ENCODE peak calls at places on chromosomes 16 and 17, in six cellular contexts. E is SK-N-SH, L is OCI-LY7, R is nephron progenitor cell, H is WTC11, B is GM10248. C is an unnamed sample.

GRCh38 chr16:88453621-88454314 is 688 bp downstream of the ZFPM1 start:
- DNase-seq in E (peak), L (peak), R (peak), H (no peak), B (no peak), C (no peak)

GRCh38 chr16:79089735-79090284 is 510.7 kb downstream of the MAF start:
- DNase-seq in E (no peak), L (peak), R (no peak), H (no peak), B (no peak), C (no peak)

GRCh38 chr17:79041723-79042420 is 17.9 kb downstream of the C1QTNF1 start:
- DNase-seq in E (no peak), L (no peak), R (no peak), H (no peak), B (no peak), C (no peak)

GRCh38 chr17:32569171-32570080 is 82.6 kb downstream of the CDK5R1 start:
- DNase-seq in E (no peak), L (no peak), R (no peak), H (no peak), B (peak), C (peak)

GRCh38 chr16:2333772-2334379 is 6.7 kb downstream of the ABCA3 start:
- DNase-seq in E (no peak), L (no peak), R (no peak), H (no peak), B (no peak), C (no peak)

GRCh38 chr17:77901476-77901875 is 57.0 kb upstream of the TNRC6C start:
- DNase-seq in E (no peak), L (no peak), R (no peak), H (no peak), B (no peak), C (no peak)

GRCh38 chr17:16945513-16946201 is 26.3 kb downstream of the TNFRSF13B start:
- DNase-seq in E (peak), L (peak), R (no peak), H (peak), B (no peak), C (no peak)

GRCh38 chr16:54504372-54504771 is 217.8 kb upstream of the IRX3 start:
- DNase-seq in E (no peak), L (no peak), R (no peak), H (no peak), B (no peak), C (no peak)

GRCh38 chr16:88747588-88748301 is 37.3 kb downstream of the PIEZO1 start:
- DNase-seq in E (no peak), L (peak), R (no peak), H (peak), B (peak), C (peak)

GRCh38 chr17:34487616-34488015 is 91.8 kb upstream of the TMEM132E start:
- DNase-seq in E (peak), L (no peak), R (peak), H (peak), B (no peak), C (no peak)

GRCh38 chr16:80009971-80010659 is 409.6 kb upstream of the MAF start:
- DNase-seq in E (no peak), L (no peak), R (no peak), H (no peak), B (no peak), C (no peak)

GRCh38 chr16:28984619-28985135 is at the start of gene LAT:
- DNase-seq in E (no peak), L (peak), R (no peak), H (no peak), B (peak), C (no peak)

GRCh38 chr17:78529871-78530670 is 47.1 kb downstream of the DNAH17 start:
- DNase-seq in E (peak), L (no peak), R (no peak), H (no peak), B (no peak), C (no peak)

GRCh38 chr16:28985611-28986041 is 774 bp downstream of the LAT start:
- DNase-seq in E (no peak), L (no peak), R (no peak), H (no peak), B (no peak), C (no peak)

GRCh38 chr16:74950511-74950910 is 34.4 kb downstream of the WDR59 start:
- DNase-seq in E (no peak), L (no peak), R (peak), H (no peak), B (no peak), C (no peak)

GRCh38 chr17:58303981-58304734 is 23.4 kb upstream of the MPO start:
- DNase-seq in E (peak), L (peak), R (peak), H (peak), B (peak), C (peak)

GRCh38 chr16:84709609-84710008 is 9.8 kb downstream of the USP10 start:
- DNase-seq in E (no peak), L (no peak), R (no peak), H (no peak), B (no peak), C (no peak)

GRCh38 chr16:66658143-66658859 is 38.2 kb downstream of the CMTM4 start:
- DNase-seq in E (no peak), L (no peak), R (no peak), H (no peak), B (no peak), C (no peak)

GRCh38 chr17:13415877-13416416 is 185.8 kb downstream of the HS3ST3A1 start:
- DNase-seq in E (peak), L (no peak), R (no peak), H (no peak), B (no peak), C (peak)

GRCh38 chr17:45954914-45955313 is 44.1 kb upstream of the STH start:
- DNase-seq in E (no peak), L (no peak), R (no peak), H (no peak), B (no peak), C (no peak)

GRCh38 chr17:65598711-65599110 is 37.3 kb upstream of the AXIN2 start:
- DNase-seq in E (no peak), L (no peak), R (no peak), H (no peak), B (no peak), C (no peak)

GRCh38 chr16:81500833-81501521 is 56.4 kb downstream of the CMIP start:
- DNase-seq in E (no peak), L (no peak), R (no peak), H (no peak), B (no peak), C (peak)

GRCh38 chr16:54928421-54929089 is 2.1 kb upstream of the IRX5 start:
- DNase-seq in E (peak), L (peak), R (no peak), H (no peak), B (peak), C (no peak)

GRCh38 chr17:8988263-8988662 is 22.8 kb upstream of the PIK3R5 start:
- DNase-seq in E (no peak), L (no peak), R (no peak), H (no peak), B (no peak), C (no peak)

GRCh38 chr16:83068686-83069085 is 441.9 kb downstream of the CDH13 start:
- DNase-seq in E (no peak), L (no peak), R (no peak), H (no peak), B (no peak), C (peak)

GRCh38 chr16:12170103-12171025 is 193.8 kb downstream of the SNX29 start:
- DNase-seq in E (no peak), L (no peak), R (no peak), H (no peak), B (no peak), C (peak)

GRCh38 chr17:68456529-68457167 is 648 bp downstream of the WIPI1 start:
- DNase-seq in E (peak), L (no peak), R (peak), H (peak), B (no peak), C (peak)

GRCh38 chr16:59510008-59510424 is 775.9 kb upstream of the GOT2 start:
- DNase-seq in E (no peak), L (no peak), R (no peak), H (no peak), B (no peak), C (no peak)

GRCh38 chr16:88971371-88972097 is 5.5 kb downstream of the CBFA2T3 start:
- DNase-seq in E (no peak), L (peak), R (no peak), H (no peak), B (peak), C (no peak)

GRCh38 chr17:40059729-40060475 is 2.9 kb upstream of the THRA start:
- DNase-seq in E (no peak), L (no peak), R (no peak), H (no peak), B (no peak), C (no peak)

GRCh38 chr17:82843904-82844640 is 4.2 kb upstream of the ZNF750 start:
- DNase-seq in E (no peak), L (no peak), R (no peak), H (no peak), B (no peak), C (no peak)

GRCh38 chr16:30953511-30954124 is 3.9 kb upstream of the SETD1A start:
- DNase-seq in E (peak), L (peak), R (peak), H (peak), B (peak), C (peak)

GRCh38 chr16:57167951-57168350 is 17.9 kb downstream of the PSME3IP1 start:
- DNase-seq in E (peak), L (peak), R (no peak), H (no peak), B (peak), C (peak)

GRCh38 chr16:70774261-70774660 is 26.7 kb downstream of the VAC14 start:
- DNase-seq in E (no peak), L (no peak), R (no peak), H (no peak), B (no peak), C (no peak)

GRCh38 chr16:58331024-58331707 is 36.3 kb upstream of the PRSS54 start:
- DNase-seq in E (no peak), L (peak), R (peak), H (peak), B (no peak), C (no peak)

GRCh38 chr17:59756236-59756818 is 48.9 kb downstream of the VMP1 start:
- DNase-seq in E (no peak), L (no peak), R (no peak), H (no peak), B (no peak), C (peak)

GRCh38 chr16:26005336-26005735 is 313.6 kb downstream of the HS3ST4 start:
- DNase-seq in E (no peak), L (no peak), R (no peak), H (no peak), B (no peak), C (no peak)

DNA sequence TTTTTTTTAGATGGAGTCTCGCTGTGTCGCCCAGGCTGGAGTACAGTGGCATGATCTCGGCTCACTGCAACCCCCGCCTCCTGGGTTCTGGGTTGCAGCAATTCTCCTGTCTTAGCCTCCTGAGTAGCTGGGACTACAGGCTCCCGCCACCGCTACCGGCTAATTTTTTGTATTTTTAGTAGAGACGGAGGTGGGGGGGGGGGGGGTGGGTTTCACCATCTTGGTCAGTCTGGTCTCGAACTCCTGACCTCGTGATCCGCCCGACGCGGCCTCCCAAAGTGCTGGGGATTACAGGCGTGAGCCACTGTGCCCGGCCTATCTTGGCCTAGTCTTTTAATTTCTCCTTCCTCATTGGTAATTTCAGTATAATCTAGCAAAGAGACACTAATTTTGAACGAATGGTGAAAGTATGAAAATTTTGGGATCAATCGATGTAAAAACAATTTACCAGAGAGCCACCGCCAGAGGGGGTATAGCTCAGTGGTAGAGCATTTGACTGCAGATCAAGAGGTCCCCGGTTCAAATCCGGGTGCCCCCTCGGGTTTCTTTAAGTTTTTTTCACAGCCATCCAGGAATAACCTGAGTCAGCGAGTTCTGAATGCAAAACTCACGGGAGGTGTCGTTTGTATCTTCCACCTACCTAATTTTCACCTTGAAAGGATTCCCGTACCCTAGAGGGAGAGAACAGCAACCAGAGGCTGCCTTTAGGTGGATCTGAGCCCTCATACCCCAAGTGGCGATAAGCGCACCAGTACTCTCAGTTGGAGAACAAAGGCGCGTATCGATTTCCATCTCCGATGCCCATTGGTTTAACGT is 2.5 kb upstream of the LASP1 start:
- DNase-seq in E (no peak), L (peak), R (peak), H (peak), B (no peak), C (peak)
- TF ChIP-seq CTCF in E (peak), L (peak), R (peak), H (no peak), B (no peak), C (no peak)

DNA sequence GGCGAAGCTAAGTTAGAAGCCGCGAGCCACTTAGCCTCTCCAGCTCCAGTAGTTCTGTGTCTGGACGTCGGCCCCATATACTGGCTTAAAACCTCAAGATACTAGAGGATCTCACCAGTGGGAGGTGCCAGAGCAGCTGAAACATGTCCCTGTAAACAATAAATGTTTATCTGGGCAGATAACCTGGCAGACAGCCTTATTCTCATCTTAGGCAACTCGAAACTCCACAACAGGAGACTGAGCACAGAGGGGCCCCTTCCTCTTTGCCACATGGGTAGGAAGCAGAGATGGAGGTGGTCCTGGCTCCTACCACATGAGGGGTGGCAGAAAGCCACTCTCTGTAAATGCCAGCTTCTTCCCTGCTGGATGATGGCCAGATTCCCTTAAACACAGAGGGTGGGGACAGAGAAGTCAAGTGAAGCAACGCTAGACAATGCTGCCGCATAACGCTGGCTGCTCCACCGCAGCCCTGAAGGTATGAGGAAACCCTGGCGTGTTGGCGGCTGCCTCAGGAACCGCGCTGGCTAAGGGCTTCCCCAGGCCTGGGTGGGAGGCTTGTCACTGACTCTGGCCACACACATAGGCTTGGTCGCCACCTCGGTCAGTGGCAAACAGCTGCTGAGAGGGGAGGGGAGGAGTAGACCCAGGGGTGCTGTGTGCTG is 67.9 kb downstream of the HIC1 start:
- DNase-seq in E (peak), L (no peak), R (no peak), H (peak), B (peak), C (peak)
- TF ChIP-seq CTCF in E (no peak), L (no peak), R (no peak), H (no peak), B (no peak), C (peak)

GRCh38 chr17:74785096-74785980 is 9.2 kb upstream of the NAT9 start:
- DNase-seq in E (no peak), L (no peak), R (no peak), H (no peak), B (no peak), C (no peak)
- TF ChIP-seq CTCF in E (no peak), L (peak), R (no peak), H (no peak), B (no peak), C (no peak)

GRCh38 chr17:7393613-7394451 is 493 bp downstream of the PLSCR3 start:
- DNase-seq in E (peak), L (peak), R (peak), H (peak), B (peak), C (no peak)

GRCh38 chr17:7394452-7395191 is at the start of gene PLSCR3:
- DNase-seq in E (peak), L (peak), R (peak), H (peak), B (peak), C (peak)

GRCh38 chr17:7398612-7399011 is 4.3 kb upstream of the PLSCR3 start:
- DNase-seq in E (no peak), L (no peak), R (no peak), H (no peak), B (no peak), C (no peak)

GRCh38 chr17:7392696-7393612 is 1.4 kb downstream of the PLSCR3 start:
- DNase-seq in E (peak), L (no peak), R (no peak), H (peak), B (no peak), C (no peak)

GRCh38 chr17:7396147-7396546 is 1.8 kb upstream of the PLSCR3 start:
- DNase-seq in E (no peak), L (no peak), R (no peak), H (no peak), B (no peak), C (no peak)
- TF ChIP-seq CTCF in E (no peak), L (no peak), R (no peak), H (no peak), B (no peak), C (no peak)

GRCh38 chr16:14562691-14563491 is 67.2 kb downstream of the PARN start:
- DNase-seq in E (no peak), L (no peak), R (no peak), H (no peak), B (no peak), C (peak)
- TF ChIP-seq CTCF in E (no peak), L (no peak), R (no peak), H (no peak), B (no peak), C (peak)

GRCh38 chr17:18015603-18016002 is 23.4 kb downstream of the ATPAF2 start:
- DNase-seq in E (no peak), L (no peak), R (no peak), H (no peak), B (no peak), C (no peak)
- TF ChIP-seq CTCF in E (no peak), L (no peak), R (no peak), H (no peak), B (no peak), C (no peak)

GRCh38 chr17:28849281-28849680 is 5.5 kb upstream of the ERAL1 start:
- DNase-seq in E (peak), L (no peak), R (no peak), H (no peak), B (peak), C (peak)

GRCh38 chr17:28860363-28860808 is 5.6 kb downstream of the ERAL1 start:
- DNase-seq in E (no peak), L (no peak), R (no peak), H (no peak), B (no peak), C (no peak)

GRCh38 chr17:28853295-28853694 is 1.5 kb upstream of the ERAL1 start:
- DNase-seq in E (no peak), L (no peak), R (no peak), H (no peak), B (no peak), C (no peak)

GRCh38 chr17:28857848-28858360 is 3.1 kb downstream of the ERAL1 start:
- DNase-seq in E (no peak), L (no peak), R (no peak), H (no peak), B (no peak), C (no peak)

DNA sequence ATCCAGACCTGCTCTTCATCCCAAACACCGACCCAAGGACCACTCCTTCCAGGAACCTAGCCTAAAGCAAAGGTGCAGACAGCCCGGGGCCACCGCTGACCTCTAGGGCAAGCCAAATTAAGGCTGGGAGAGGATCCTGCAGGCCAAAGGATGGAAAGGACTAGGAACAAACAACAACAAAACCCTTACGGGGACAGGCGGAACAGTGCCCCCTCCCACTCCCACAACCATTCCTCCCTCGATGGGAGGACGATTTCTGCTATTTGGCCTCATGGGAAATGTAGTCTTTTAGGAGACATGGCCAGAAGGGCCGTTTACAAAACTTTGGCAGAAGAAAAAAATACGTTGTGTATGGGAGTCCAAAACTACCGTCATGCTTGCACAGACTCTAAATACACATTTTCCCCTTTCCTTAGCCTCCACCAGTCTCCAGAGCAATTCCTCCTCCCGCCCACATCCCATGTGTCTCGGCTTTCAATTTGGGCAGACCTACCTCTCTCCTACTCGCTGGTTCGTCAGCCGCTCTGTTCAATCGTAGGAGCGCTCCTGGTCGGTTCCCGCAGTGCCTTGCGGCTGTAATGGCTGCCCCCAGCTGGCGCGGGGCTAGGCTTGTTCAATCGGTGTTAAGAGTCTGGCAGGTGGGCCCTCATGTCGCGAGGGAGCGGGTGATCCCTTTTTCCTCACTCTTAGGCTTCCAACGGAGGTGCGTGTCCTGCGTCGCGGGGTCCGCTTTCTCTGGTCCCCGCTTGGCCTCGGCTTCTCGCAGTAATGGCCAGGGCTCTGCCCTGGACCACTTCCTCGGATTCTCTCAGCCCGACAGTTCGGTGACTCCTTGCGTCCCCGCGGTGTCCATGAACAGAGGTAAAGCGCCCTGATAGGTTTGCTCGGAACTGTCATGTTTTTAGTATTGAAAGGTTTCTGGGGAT is at the start of gene ERAL1:
- DNase-seq in E (peak), L (peak), R (peak), H (peak), B (peak), C (peak)
- TF ChIP-seq CTCF in E (no peak), L (peak), R (no peak), H (no peak), B (no peak), C (no peak)

DNA sequence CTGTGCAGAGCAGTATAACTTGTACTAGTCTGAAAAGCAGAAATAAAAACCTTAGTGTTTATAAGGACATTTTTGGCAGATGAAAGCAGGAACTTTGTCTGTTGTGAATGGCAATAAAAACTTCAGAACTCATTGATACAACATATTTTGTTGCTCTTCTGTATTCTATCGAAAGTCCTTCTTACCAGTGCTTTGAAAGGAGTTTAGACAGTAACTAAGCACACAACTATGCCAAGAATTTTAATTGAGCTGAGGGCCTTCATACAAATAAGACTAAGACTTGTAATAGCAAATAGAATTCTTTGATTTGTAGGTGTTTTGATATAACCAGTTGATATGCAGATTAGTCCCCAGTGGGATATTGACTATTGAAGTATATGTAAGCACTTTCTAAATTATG is 308.4 kb downstream of the ZFHX3 start:
- DNase-seq in E (no peak), L (no peak), R (no peak), H (no peak), B (no peak), C (peak)
- TF ChIP-seq CTCF in E (no peak), L (no peak), R (no peak), H (no peak), B (no peak), C (no peak)